ENCODE peak calls at places on chromosome 7, in six cellular contexts. One of them, this sample, is unnamed.

GRCh38 chr7:142960955-142961512 is 1.1 kb downstream of the KEL start:
- DNase-seq in HepG2: no peak
- DNase-seq in A549: no peak
- DNase-seq in endothelial cell of umbilical vein: no peak
- DNase-seq in K562: peak; percentile 71
- DNase-seq in GM12878: no peak
- DNase-seq in this sample: no peak

GRCh38 chr7:408651-409343 is 110.8 kb downstream of the PDGFA start:
- DNase-seq in HepG2: no peak
- DNase-seq in A549: no peak
- DNase-seq in endothelial cell of umbilical vein: no peak
- DNase-seq in K562: no peak
- DNase-seq in GM12878: no peak
- DNase-seq in this sample: no peak

GRCh38 chr7:50359995-50360925 is 55.7 kb downstream of the IKZF1 start:
- DNase-seq in HepG2: no peak
- DNase-seq in A549: no peak
- DNase-seq in endothelial cell of umbilical vein: no peak
- DNase-seq in K562: peak; percentile 88
- DNase-seq in GM12878: no peak
- DNase-seq in this sample: no peak

GRCh38 chr7:40937879-40938278 is 765.0 kb downstream of the INHBA start:
- DNase-seq in HepG2: no peak
- DNase-seq in A549: no peak
- DNase-seq in endothelial cell of umbilical vein: no peak
- DNase-seq in K562: no peak
- DNase-seq in GM12878: no peak
- DNase-seq in this sample: no peak

GRCh38 chr7:118352854-118353453 is 128.4 kb downstream of the ANKRD7 start:
- DNase-seq in HepG2: peak; percentile 31
- DNase-seq in A549: no peak
- DNase-seq in endothelial cell of umbilical vein: no peak
- DNase-seq in K562: no peak
- DNase-seq in GM12878: no peak
- DNase-seq in this sample: peak; percentile 87

GRCh38 chr7:982511-983181 is at the start of gene CYP2W1:
- DNase-seq in HepG2: no peak
- DNase-seq in A549: no peak
- DNase-seq in endothelial cell of umbilical vein: no peak
- DNase-seq in K562: peak; percentile 46
- DNase-seq in GM12878: no peak
- DNase-seq in this sample: no peak

GRCh38 chr7:140225562-140226249 is 48.9 kb upstream of the KDM7A start:
- DNase-seq in HepG2: peak; percentile 86
- DNase-seq in A549: no peak
- DNase-seq in endothelial cell of umbilical vein: no peak
- DNase-seq in K562: no peak
- DNase-seq in GM12878: no peak
- DNase-seq in this sample: no peak

GRCh38 chr7:114415054-114415997 is 711 bp downstream of the FOXP2 start:
- DNase-seq in HepG2: no peak
- DNase-seq in A549: no peak
- DNase-seq in endothelial cell of umbilical vein: no peak
- DNase-seq in K562: no peak
- DNase-seq in GM12878: no peak
- DNase-seq in this sample: no peak

GRCh38 chr7:148987751-148988512 is 40.4 kb downstream of the PDIA4 start:
- DNase-seq in HepG2: no peak
- DNase-seq in A549: no peak
- DNase-seq in endothelial cell of umbilical vein: no peak
- DNase-seq in K562: peak; percentile 31
- DNase-seq in GM12878: no peak
- DNase-seq in this sample: no peak

GRCh38 chr7:123553159-123553558 is 4.5 kb downstream of the NDUFA5 start:
- DNase-seq in HepG2: no peak
- DNase-seq in A549: no peak
- DNase-seq in endothelial cell of umbilical vein: no peak
- DNase-seq in K562: no peak
- DNase-seq in GM12878: no peak
- DNase-seq in this sample: no peak

GRCh38 chr7:75716992-75717626 is 21.6 kb downstream of the HIP1 start:
- DNase-seq in HepG2: peak; percentile 59
- DNase-seq in A549: no peak
- DNase-seq in endothelial cell of umbilical vein: peak; percentile 70
- DNase-seq in K562: no peak
- DNase-seq in GM12878: no peak
- DNase-seq in this sample: no peak

GRCh38 chr7:102978280-102978679 is 65.5 kb downstream of the LRRC17 start:
- DNase-seq in HepG2: no peak
- DNase-seq in A549: peak; percentile 25
- DNase-seq in endothelial cell of umbilical vein: peak; percentile 31
- DNase-seq in K562: no peak
- DNase-seq in GM12878: no peak
- DNase-seq in this sample: peak; percentile 78

GRCh38 chr7:44131173-44132009 is 8.0 kb upstream of the POLD2 start:
- DNase-seq in HepG2: peak; percentile 96
- DNase-seq in A549: no peak
- DNase-seq in endothelial cell of umbilical vein: no peak
- DNase-seq in K562: no peak
- DNase-seq in GM12878: no peak
- DNase-seq in this sample: peak; percentile 64

GRCh38 chr7:139655305-139655704 is 122.5 kb downstream of the HIPK2 start:
- DNase-seq in HepG2: no peak
- DNase-seq in A549: no peak
- DNase-seq in endothelial cell of umbilical vein: no peak
- DNase-seq in K562: no peak
- DNase-seq in GM12878: no peak
- DNase-seq in this sample: no peak

GRCh38 chr7:26284995-26285632 is 6.5 kb upstream of the SNX10 start:
- DNase-seq in HepG2: peak; percentile 46
- DNase-seq in A549: no peak
- DNase-seq in endothelial cell of umbilical vein: no peak
- DNase-seq in K562: peak; percentile 31
- DNase-seq in GM12878: no peak
- DNase-seq in this sample: peak; percentile 66

GRCh38 chr7:106952658-106953231 is 87.7 kb downstream of the PIK3CG start:
- DNase-seq in HepG2: no peak
- DNase-seq in A549: no peak
- DNase-seq in endothelial cell of umbilical vein: no peak
- DNase-seq in K562: peak; percentile 66
- DNase-seq in GM12878: no peak
- DNase-seq in this sample: no peak

GRCh38 chr7:158973440-158973839 is 117.1 kb downstream of the DYNC2I1 start:
- DNase-seq in HepG2: no peak
- DNase-seq in A549: no peak
- DNase-seq in endothelial cell of umbilical vein: no peak
- DNase-seq in K562: peak; percentile 59
- DNase-seq in GM12878: peak; percentile 3
- DNase-seq in this sample: no peak

GRCh38 chr7:80316811-80317210 is 182.2 kb downstream of the GNAI1 start:
- DNase-seq in HepG2: no peak
- DNase-seq in A549: no peak
- DNase-seq in endothelial cell of umbilical vein: peak; percentile 73
- DNase-seq in K562: no peak
- DNase-seq in GM12878: no peak
- DNase-seq in this sample: no peak

GRCh38 chr7:42167206-42167913 is 69.6 kb downstream of the GLI3 start:
- DNase-seq in HepG2: no peak
- DNase-seq in A549: peak; percentile 25
- DNase-seq in endothelial cell of umbilical vein: no peak
- DNase-seq in K562: no peak
- DNase-seq in GM12878: no peak
- DNase-seq in this sample: no peak

GRCh38 chr7:96998765-96999164 is 6.6 kb upstream of the DLX6 start:
- DNase-seq in HepG2: no peak
- DNase-seq in A549: no peak
- DNase-seq in endothelial cell of umbilical vein: no peak
- DNase-seq in K562: no peak
- DNase-seq in GM12878: no peak
- DNase-seq in this sample: no peak

GRCh38 chr7:35839860-35840854 is 39.3 kb downstream of the SEPTIN7 start:
- DNase-seq in HepG2: no peak
- DNase-seq in A549: peak; percentile 9
- DNase-seq in endothelial cell of umbilical vein: peak; percentile 32
- DNase-seq in K562: no peak
- DNase-seq in GM12878: no peak
- DNase-seq in this sample: no peak

GRCh38 chr7:2437136-2437535 is 33.7 kb downstream of the CHST12 start:
- DNase-seq in HepG2: no peak
- DNase-seq in A549: no peak
- DNase-seq in endothelial cell of umbilical vein: no peak
- DNase-seq in K562: no peak
- DNase-seq in GM12878: no peak
- DNase-seq in this sample: no peak

DNA sequence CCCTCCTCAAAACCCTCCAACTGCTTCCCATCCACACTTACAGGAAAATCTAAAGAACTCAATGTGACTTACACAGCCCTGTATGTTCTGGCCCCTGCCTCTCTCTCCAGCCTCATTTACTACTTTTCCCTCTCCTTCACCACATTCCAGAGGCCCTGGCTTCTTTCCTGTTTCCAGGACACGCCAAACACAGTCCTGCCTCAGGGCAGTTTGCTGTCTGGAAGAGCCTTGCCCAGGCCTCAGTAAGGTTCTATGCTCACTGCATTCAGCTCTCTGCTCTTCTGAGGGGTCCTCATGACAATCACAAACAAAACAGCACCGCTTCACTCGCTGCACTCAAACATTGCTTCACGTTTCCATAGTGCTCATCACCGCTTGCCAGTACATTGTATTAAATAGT is 35.1 kb upstream of the GARS1 start:
- DNase-seq in HepG2: no peak
- DNase-seq in A549: no peak
- DNase-seq in endothelial cell of umbilical vein: peak; percentile 54
- DNase-seq in K562: no peak
- DNase-seq in GM12878: no peak
- DNase-seq in this sample: no peak
- TF ChIP-seq MYC in HepG2: no peak
- TF ChIP-seq MYC in A549: no peak
- TF ChIP-seq MYC in endothelial cell of umbilical vein: no peak
- TF ChIP-seq MYC in K562: no peak
- TF ChIP-seq MYC in GM12878: no peak
- TF ChIP-seq MYC in this sample: no peak

DNA sequence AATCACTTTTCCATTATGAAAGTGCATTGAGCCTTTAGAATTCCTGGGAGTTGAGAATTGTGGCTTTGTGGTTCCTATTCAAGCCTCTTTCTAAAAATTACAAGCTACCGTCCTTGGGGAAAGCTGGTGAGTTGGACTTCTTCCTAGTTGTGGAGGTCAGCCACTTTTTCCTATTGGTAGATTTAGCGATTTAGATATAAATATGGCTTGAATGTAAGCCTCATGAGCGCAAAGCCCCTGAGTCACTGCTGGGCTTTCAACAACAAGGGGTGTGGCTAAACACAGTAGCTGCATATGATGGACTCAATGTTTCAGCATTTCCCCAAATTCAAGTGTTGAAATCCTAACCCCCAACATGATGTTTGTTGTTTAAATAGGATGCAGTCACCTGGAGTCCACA is 150.0 kb upstream of the IGFBP3 start:
- DNase-seq in HepG2: no peak
- DNase-seq in A549: no peak
- DNase-seq in endothelial cell of umbilical vein: no peak
- DNase-seq in K562: no peak
- DNase-seq in GM12878: no peak
- DNase-seq in this sample: no peak
- TF ChIP-seq MAX in HepG2: no peak
- TF ChIP-seq MAX in A549: no peak
- TF ChIP-seq MAX in endothelial cell of umbilical vein: no peak
- TF ChIP-seq MAX in K562: no peak
- TF ChIP-seq MAX in GM12878: no peak
- TF ChIP-seq MAX in this sample: no peak

GRCh38 chr7:134613623-134614347 is 32.9 kb upstream of the BPGM start:
- DNase-seq in HepG2: no peak
- DNase-seq in A549: peak; percentile 57
- DNase-seq in endothelial cell of umbilical vein: peak; percentile 99
- DNase-seq in K562: no peak
- DNase-seq in GM12878: no peak
- DNase-seq in this sample: peak; percentile 75
- TF ChIP-seq MYC in HepG2: no peak
- TF ChIP-seq MYC in A549: no peak
- TF ChIP-seq MYC in endothelial cell of umbilical vein: no peak
- TF ChIP-seq MYC in K562: no peak
- TF ChIP-seq MYC in GM12878: no peak
- TF ChIP-seq MYC in this sample: no peak

GRCh38 chr7:48748081-48748833 is 176.1 kb upstream of the CDC14C start:
- DNase-seq in HepG2: no peak
- DNase-seq in A549: no peak
- DNase-seq in endothelial cell of umbilical vein: no peak
- DNase-seq in K562: no peak
- DNase-seq in GM12878: no peak
- DNase-seq in this sample: no peak
- TF ChIP-seq MAX in HepG2: no peak
- TF ChIP-seq MAX in A549: no peak
- TF ChIP-seq MAX in endothelial cell of umbilical vein: no peak
- TF ChIP-seq MAX in K562: no peak
- TF ChIP-seq MAX in GM12878: no peak
- TF ChIP-seq MAX in this sample: no peak

GRCh38 chr7:95558866-95559265 is 37.5 kb downstream of the PDK4 start:
- DNase-seq in HepG2: no peak
- DNase-seq in A549: no peak
- DNase-seq in endothelial cell of umbilical vein: no peak
- DNase-seq in K562: no peak
- DNase-seq in GM12878: no peak
- DNase-seq in this sample: no peak

DNA sequence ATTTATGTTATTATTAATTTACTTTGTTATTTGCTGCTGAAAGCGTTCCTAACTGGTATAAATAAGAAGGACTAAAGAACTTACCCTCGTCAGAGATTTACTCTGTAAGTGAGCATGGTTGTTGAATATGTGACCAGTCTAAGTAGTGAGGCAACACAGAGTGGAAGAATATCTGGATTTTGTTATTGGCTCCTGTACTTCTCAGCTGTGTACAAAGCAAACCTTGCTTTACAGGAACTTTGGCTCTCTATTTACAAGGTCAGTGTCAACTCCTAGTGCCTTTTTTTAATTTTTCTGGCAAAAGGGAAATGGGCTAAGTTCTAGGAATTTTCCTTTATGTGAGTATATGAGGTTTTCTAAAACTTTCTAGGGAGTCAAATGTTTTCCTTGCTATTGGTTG is 35.6 kb downstream of the PDK4 start:
- DNase-seq in HepG2: no peak
- DNase-seq in A549: no peak
- DNase-seq in endothelial cell of umbilical vein: no peak
- DNase-seq in K562: no peak
- DNase-seq in GM12878: no peak
- DNase-seq in this sample: no peak
- TF ChIP-seq MYC in HepG2: no peak
- TF ChIP-seq MYC in A549: no peak
- TF ChIP-seq MYC in endothelial cell of umbilical vein: no peak
- TF ChIP-seq MYC in K562: no peak
- TF ChIP-seq MYC in GM12878: no peak
- TF ChIP-seq MYC in this sample: no peak

GRCh38 chr7:12257582-12257981 is 46.5 kb downstream of the TMEM106B start:
- DNase-seq in HepG2: peak; percentile 7
- DNase-seq in A549: no peak
- DNase-seq in endothelial cell of umbilical vein: peak; percentile 22
- DNase-seq in K562: no peak
- DNase-seq in GM12878: peak; percentile 86
- DNase-seq in this sample: peak; percentile 45
- TF ChIP-seq MAX in HepG2: no peak
- TF ChIP-seq MAX in A549: no peak
- TF ChIP-seq MAX in endothelial cell of umbilical vein: no peak
- TF ChIP-seq MAX in K562: no peak
- TF ChIP-seq MAX in GM12878: no peak
- TF ChIP-seq MAX in this sample: no peak

This sample was measured in NB4.